ENCODE peak calls at places on chromosomes 13 and 19, in four cellular contexts. D is HCT116, Y is K562, A is HepG2. F is an unnamed sample.

GRCh38 chr19:35704218-35704617 is at the start of gene ZBTB32:
- DNase-seq in A (no peak), Y (peak), D (no peak), F (no peak)

GRCh38 chr13:100828226-100828625 is 153.6 kb upstream of the TMTC4 start:
- DNase-seq in Y (no peak), A (peak), D (no peak), F (no peak)

GRCh38 chr13:29589967-29590366 is 5.5 kb downstream of the SLC7A1 start:
- DNase-seq in D (no peak), Y (no peak), A (no peak), F (no peak)

GRCh38 chr13:94583926-94584325 is 12.0 kb downstream of the TGDS start:
- DNase-seq in Y (no peak), D (no peak), A (no peak), F (no peak)

GRCh38 chr13:44191504-44192171 is 182.0 kb upstream of the SERP2 start:
- DNase-seq in D (peak), A (peak), Y (peak), F (no peak)

GRCh38 chr19:12333162-12334159 is at the start of gene ZNF563:
- DNase-seq in Y (peak), A (peak), D (no peak), F (peak)

GRCh38 chr13:105984236-105984635 is 551.2 kb downstream of the EFNB2 start:
- DNase-seq in Y (no peak), A (no peak), D (no peak), F (no peak)

GRCh38 chr19:23981863-23982262 is 67.2 kb downstream of the ZNF726 start:
- DNase-seq in A (no peak), Y (no peak), D (no peak), F (no peak)

GRCh38 chr13:90104764-90105163 is 1242.7 kb upstream of the MIR17HG start:
- DNase-seq in D (no peak), Y (no peak), A (no peak), F (no peak)

GRCh38 chr19:48443262-48443661 is 2.5 kb upstream of the GRWD1 start:
- DNase-seq in Y (no peak), D (no peak), A (no peak), F (no peak)

GRCh38 chr13:74246398-74246975 is 112.3 kb upstream of the KLF12 start:
- DNase-seq in D (no peak), Y (no peak), A (no peak), F (no peak)

GRCh38 chr13:21583496-21583895 is 20.5 kb downstream of the MICU2 start:
- DNase-seq in A (peak), Y (no peak), D (no peak), F (no peak)

GRCh38 chr19:48315712-48316111 is 9.6 kb upstream of the EMP3 start:
- DNase-seq in Y (no peak), D (no peak), A (no peak), F (no peak)

GRCh38 chr13:71968025-71968424 is 101.0 kb upstream of the DACH1 start:
- DNase-seq in D (no peak), Y (no peak), A (no peak), F (no peak)
- TF ChIP-seq TCF7L2 in D (no peak), Y (no peak), A (no peak), F (no peak)

GRCh38 chr19:7644550-7644877 is 7.6 kb downstream of the STXBP2 start:
- DNase-seq in A (no peak), D (no peak), Y (no peak), F (no peak)
- H3K27ac ChIP-seq in A (no peak), D (no peak), Y (no peak), F (no peak)

GRCh38 chr19:9435279-9436268 is at the start of gene ZNF266:
- DNase-seq in D (peak), A (peak), Y (peak), F (peak)

GRCh38 chr19:9430444-9430843 is 4.9 kb downstream of the ZNF266 start:
- DNase-seq in A (no peak), Y (no peak), D (no peak), F (no peak)

GRCh38 chr19:9427941-9428340 is 7.4 kb downstream of the ZNF266 start:
- DNase-seq in D (no peak), Y (no peak), A (no peak), F (no peak)

GRCh38 chr19:9436358-9436757 is 985 bp upstream of the ZNF266 start:
- DNase-seq in Y (no peak), D (no peak), A (no peak), F (no peak)

DNA sequence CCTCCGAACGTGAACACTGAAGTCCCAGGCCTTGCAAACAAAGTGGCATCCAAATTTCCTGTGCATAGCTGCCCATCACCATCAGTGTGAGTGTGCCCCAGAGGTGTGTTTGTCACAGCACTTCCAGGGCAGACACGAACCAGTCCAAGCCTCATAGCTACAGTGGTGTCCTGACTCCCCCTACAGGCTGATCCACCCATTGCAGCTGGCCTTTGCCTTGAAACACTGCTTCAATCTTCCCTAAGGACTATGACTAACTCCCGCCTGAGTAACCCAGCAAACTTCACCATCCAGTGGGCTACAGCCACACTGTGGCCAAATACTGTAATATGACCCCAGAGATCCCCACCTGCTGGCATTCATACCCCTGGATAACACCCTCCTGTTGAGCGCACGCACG is 3.9 kb downstream of the ZNF266 start:
- DNase-seq in D (no peak), Y (peak), A (no peak), F (peak)
- TF ChIP-seq TCF7L2 in D (no peak), Y (no peak), A (no peak), F (no peak)

GRCh38 chr13:23608704-23609413 is 38.6 kb downstream of the TNFRSF19 start:
- DNase-seq in A (peak), Y (no peak), D (no peak), F (no peak)

GRCh38 chr13:23610966-23611486 is 40.8 kb downstream of the TNFRSF19 start:
- DNase-seq in D (no peak), Y (no peak), A (no peak), F (no peak)

GRCh38 chr13:23610187-23610576 is 40.0 kb downstream of the TNFRSF19 start:
- DNase-seq in Y (no peak), A (peak), D (no peak), F (no peak)

GRCh38 chr13:23608138-23608537 is 37.9 kb downstream of the TNFRSF19 start:
- DNase-seq in D (no peak), A (no peak), Y (no peak), F (no peak)

DNA sequence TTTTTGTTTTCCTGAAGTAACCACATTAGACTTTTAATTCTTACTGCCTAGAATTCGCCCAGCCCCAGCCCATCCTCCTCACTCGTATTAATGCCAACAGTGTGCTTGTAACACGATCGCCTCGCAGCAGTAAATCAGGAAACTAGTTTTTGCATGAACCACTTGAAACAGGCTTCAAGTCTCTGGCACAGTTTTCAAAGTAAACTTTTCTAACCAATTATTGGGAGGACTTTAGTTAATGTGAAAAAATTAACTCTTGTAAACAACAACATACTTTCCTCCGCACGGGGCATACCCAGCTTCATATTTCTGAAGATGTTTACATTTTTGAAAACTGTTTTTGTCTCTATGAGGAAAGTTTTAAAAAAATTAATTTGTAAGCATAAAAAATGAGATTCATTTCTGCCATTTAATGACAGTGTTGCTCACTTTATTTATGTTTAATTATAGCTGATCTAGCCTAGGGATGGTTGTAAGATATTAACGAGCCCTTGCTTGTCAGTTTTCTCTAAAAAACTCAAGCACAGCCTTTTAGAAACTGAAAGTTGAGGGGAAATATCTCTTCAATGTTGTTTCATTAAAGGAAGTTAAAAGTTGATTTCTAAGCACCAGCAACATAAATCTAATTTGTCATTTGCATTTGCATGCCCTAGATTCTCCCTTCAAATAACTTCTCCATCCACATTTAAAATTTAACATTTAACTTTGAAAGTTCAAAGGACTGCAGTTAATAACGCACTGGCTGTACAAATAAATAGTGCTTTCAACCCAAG is 39.4 kb downstream of the TNFRSF19 start:
- DNase-seq in Y (no peak), D (no peak), A (no peak), F (no peak)
- H3K27ac ChIP-seq in Y (no peak), D (no peak), A (peak), F (no peak)

DNA sequence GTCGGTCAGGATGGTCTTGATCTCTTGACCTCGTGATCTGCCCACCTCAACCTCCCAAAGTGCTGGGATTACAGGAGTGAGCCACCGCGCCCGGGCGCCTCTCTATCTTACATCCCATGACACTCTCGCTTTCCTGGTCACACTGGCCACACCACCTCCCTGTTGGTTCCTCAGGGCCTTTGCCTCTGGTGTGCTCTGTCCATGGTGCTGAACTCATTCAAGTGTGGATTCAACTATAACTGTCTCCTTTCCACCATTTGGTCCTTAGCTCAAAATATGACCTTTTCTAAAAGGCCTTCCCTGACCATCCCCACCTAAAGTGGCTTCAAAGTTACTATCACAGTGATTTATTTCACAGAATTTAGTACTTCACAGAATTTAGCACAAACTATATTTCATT is 3.7 kb upstream of the SMIM17 start:
- DNase-seq in D (no peak), Y (no peak), A (no peak), F (no peak)
- TF ChIP-seq TCF7L2 in D (no peak), Y (no peak), A (no peak), F (no peak)

GRCh38 chr19:57068921-57069697 is 50.7 kb upstream of the USP29 start:
- DNase-seq in Y (no peak), D (no peak), A (peak), F (no peak)

GRCh38 chr19:57075125-57075524 is 44.7 kb upstream of the USP29 start:
- DNase-seq in A (no peak), D (no peak), Y (no peak), F (no peak)

GRCh38 chr19:57068326-57068725 is 51.5 kb upstream of the USP29 start:
- DNase-seq in Y (no peak), D (no peak), A (no peak), F (no peak)

GRCh38 chr19:57067440-57067839 is 52.3 kb upstream of the USP29 start:
- DNase-seq in Y (no peak), D (no peak), A (no peak), F (no peak)

GRCh38 chr19:57071414-57071813 is 48.4 kb upstream of the USP29 start:
- DNase-seq in D (no peak), Y (no peak), A (no peak), F (no peak)
- H3K27ac ChIP-seq in D (no peak), Y (no peak), A (no peak), F (no peak)

DNA sequence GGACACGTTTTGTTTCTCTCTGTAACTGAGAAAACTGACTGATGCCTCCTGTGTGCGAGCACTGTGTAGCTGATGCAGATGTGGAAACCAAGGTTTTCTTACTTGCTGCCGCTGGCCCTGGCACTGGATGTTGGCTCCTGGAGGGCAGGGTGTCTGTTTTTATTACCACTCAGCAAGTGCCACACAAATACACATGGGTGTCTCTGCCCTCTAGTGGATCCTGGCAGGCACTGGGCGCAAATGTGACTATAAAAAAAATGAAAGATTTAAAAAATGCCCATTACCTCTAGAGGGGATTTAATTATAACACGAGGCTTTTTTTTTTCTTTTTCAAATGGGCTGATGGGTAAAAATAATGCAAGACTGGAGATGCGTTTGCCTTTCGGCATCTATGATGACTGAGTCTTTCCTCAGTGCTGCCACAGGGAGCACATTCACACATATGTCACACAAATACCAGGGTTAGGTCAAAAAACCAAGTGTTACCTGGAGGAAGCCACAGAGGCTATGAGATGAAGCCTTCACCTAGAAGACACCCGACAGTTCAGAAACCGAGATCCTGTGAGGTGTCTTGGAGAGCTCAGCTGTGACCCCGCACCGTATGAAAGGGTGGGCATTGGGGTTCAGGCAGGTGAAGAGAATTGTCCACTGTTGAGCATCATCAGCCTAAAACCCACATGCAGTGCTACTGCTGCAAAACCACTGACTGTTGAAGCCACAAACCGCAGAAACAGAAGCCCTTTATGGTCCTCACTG is 25.7 kb downstream of the CHAMP1 start:
- DNase-seq in D (peak), A (peak), Y (no peak), F (no peak)
- TF ChIP-seq TCF7L2 in D (no peak), A (no peak), Y (no peak), F (no peak)

DNA sequence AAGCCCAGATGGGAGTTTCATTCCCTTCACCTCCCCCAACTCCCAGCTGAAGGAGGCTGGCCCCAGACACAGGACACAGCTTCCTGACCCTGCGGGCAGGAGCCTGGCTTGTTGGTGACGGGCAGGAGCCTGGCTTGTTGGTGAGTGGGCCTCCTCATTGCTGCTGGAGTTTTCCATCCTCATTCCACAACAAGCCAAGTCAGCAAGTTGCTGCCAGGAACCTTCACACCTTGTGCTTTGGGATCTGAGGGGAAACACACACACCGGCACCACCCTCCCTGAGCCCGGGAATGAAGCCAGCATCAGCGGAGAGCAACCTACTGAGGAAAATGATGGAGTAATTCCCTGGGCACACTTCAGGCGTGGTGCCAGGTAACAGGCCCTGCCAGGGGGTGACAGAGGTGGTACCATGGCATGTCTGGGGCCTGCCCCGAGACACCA is 74.9 kb downstream of the ALOX5AP start:
- DNase-seq in A (no peak), D (no peak), Y (no peak), F (no peak)
- H3K27ac ChIP-seq in A (no peak), D (no peak), Y (no peak), F (peak)

GRCh38 chr13:114101325-114101821 is 31.1 kb downstream of the RASA3 start:
- DNase-seq in D (no peak), A (no peak), Y (no peak), F (no peak)

GRCh38 chr13:114101831-114102520 is 30.4 kb downstream of the RASA3 start:
- DNase-seq in A (no peak), D (no peak), Y (no peak), F (no peak)

GRCh38 chr13:114099191-114099590 is 33.2 kb downstream of the RASA3 start:
- DNase-seq in Y (peak), A (peak), D (peak), F (no peak)

GRCh38 chr13:114099918-114100445 is 32.4 kb downstream of the RASA3 start:
- DNase-seq in A (peak), D (peak), Y (no peak), F (no peak)

GRCh38 chr13:114100446-114101320 is 31.7 kb downstream of the RASA3 start:
- DNase-seq in D (no peak), Y (no peak), A (no peak), F (no peak)
- TF ChIP-seq TCF7L2 in D (no peak), Y (no peak), A (no peak), F (no peak)

GRCh38 chr19:18309525-18310064 is 13.3 kb downstream of the LSM4 start:
- DNase-seq in D (no peak), A (no peak), Y (no peak), F (no peak)

GRCh38 chr19:18306903-18307681 is 15.8 kb downstream of the LSM4 start:
- DNase-seq in Y (no peak), D (no peak), A (no peak), F (no peak)

GRCh38 chr19:18310118-18310909 is 12.6 kb downstream of the LSM4 start:
- DNase-seq in A (no peak), Y (no peak), D (no peak), F (no peak)

GRCh38 chr19:18308051-18308947 is 14.6 kb downstream of the LSM4 start:
- DNase-seq in Y (no peak), D (no peak), A (no peak), F (no peak)

GRCh38 chr19:18308948-18309325 is 13.9 kb downstream of the LSM4 start:
- DNase-seq in A (no peak), D (no peak), Y (no peak), F (no peak)
- H3K27ac ChIP-seq in A (peak), D (no peak), Y (no peak), F (no peak)

F was measured in Panc1.